ENCODE peak calls at places on chromosomes 7 and 10, in four cellular contexts. T is tibial artery, D is IMR-90, X is AG04450. U is an unnamed sample.

GRCh38 chr7:83882551-83882950 is 233.6 kb upstream of the SEMA3E start:
- DNase-seq in X (no peak), T (no peak), D (no peak), U (no peak)

GRCh38 chr10:105068497-105068896 is 427.4 kb downstream of the SORCS3 start:
- DNase-seq in T (no peak), D (no peak), X (no peak), U (no peak)

GRCh38 chr10:73591578-73591902 is 398 bp upstream of the USP54 start:
- DNase-seq in X (no peak), D (no peak), T (no peak), U (no peak)

GRCh38 chr10:12051241-12051640 is 8.6 kb upstream of the UPF2 start:
- DNase-seq in D (no peak), T (no peak), X (no peak), U (no peak)

GRCh38 chr10:97434055-97434454 is 8.1 kb downstream of the PGAM1 start:
- DNase-seq in D (no peak), X (no peak), T (no peak), U (no peak)

GRCh38 chr10:89165923-89166322 is 41.2 kb downstream of the CH25H start:
- DNase-seq in X (no peak), T (no peak), D (peak), U (no peak)

GRCh38 chr10:32962541-32962940 is 4.5 kb upstream of the ITGB1 start:
- DNase-seq in X (no peak), T (no peak), D (no peak), U (no peak)

GRCh38 chr7:31204066-31204465 is 136.5 kb downstream of the NEUROD6 start:
- DNase-seq in X (no peak), T (no peak), D (no peak), U (no peak)

GRCh38 chr7:1232623-1233327 is at the start of gene UNCX:
- DNase-seq in T (no peak), X (no peak), D (no peak), U (peak)

GRCh38 chr10:107442035-107442505 is 277.6 kb upstream of the SORCS1 start:
- DNase-seq in T (no peak), D (peak), X (no peak), U (no peak)

GRCh38 chr10:96288151-96288621 is 16.0 kb upstream of the DNTT start:
- DNase-seq in D (no peak), X (no peak), T (no peak), U (no peak)

GRCh38 chr7:135888740-135889139 is 88.4 kb downstream of the MTPN start:
- DNase-seq in D (no peak), X (no peak), T (no peak), U (no peak)

GRCh38 chr7:128778946-128779345 is 3.4 kb upstream of the OPN1SW start:
- DNase-seq in T (no peak), X (no peak), D (no peak), U (no peak)

GRCh38 chr7:51350195-51350896 is 33.7 kb upstream of the COBL start:
- DNase-seq in X (no peak), T (no peak), D (no peak), U (no peak)

GRCh38 chr10:103584216-103585010 is 90.9 kb downstream of the NEURL1 start:
- DNase-seq in X (no peak), D (no peak), T (no peak), U (no peak)

GRCh38 chr7:48041665-48041995 is 6.3 kb downstream of the C7orf57 start:
- DNase-seq in X (no peak), T (no peak), D (peak), U (no peak)

GRCh38 chr10:35059486-35059885 is 30.7 kb downstream of the CUL2 start:
- DNase-seq in X (no peak), T (no peak), D (peak), U (no peak)

GRCh38 chr10:27457261-27457945 is 46.7 kb upstream of the RAB18 start:
- DNase-seq in T (no peak), D (no peak), X (no peak), U (no peak)

GRCh38 chr7:137592232-137592896 is 248.8 kb upstream of the PTN start:
- DNase-seq in D (peak), X (peak), T (no peak), U (peak)

GRCh38 chr10:34967411-34967880 is 122.7 kb downstream of the CUL2 start:
- DNase-seq in X (no peak), T (peak), D (peak), U (no peak)

GRCh38 chr10:35007858-35008301 is 82.3 kb downstream of the CUL2 start:
- DNase-seq in X (no peak), T (no peak), D (peak), U (no peak)

GRCh38 chr10:72087392-72087968 is 871 bp downstream of the SPOCK2 start:
- DNase-seq in T (no peak), D (no peak), X (no peak), U (peak)

GRCh38 chr7:143884978-143885559 is 16.9 kb downstream of the TCAF1 start:
- DNase-seq in D (peak), T (no peak), X (no peak), U (peak)

GRCh38 chr10:117684673-117685211 is 142.2 kb downstream of the EMX2 start:
- DNase-seq in D (no peak), X (no peak), T (peak), U (peak)

GRCh38 chr7:19112290-19113000 is 5.0 kb downstream of the TWIST1 start:
- DNase-seq in X (no peak), D (peak), T (no peak), U (no peak)

GRCh38 chr10:98921381-98921780 is 314.3 kb downstream of the HPSE2 start:
- DNase-seq in D (no peak), T (no peak), X (no peak), U (no peak)

GRCh38 chr7:108402865-108403264 is 53.4 kb downstream of the NRCAM start:
- DNase-seq in T (no peak), X (no peak), D (no peak), U (no peak)

GRCh38 chr7:27163776-27164380 is 1.5 kb downstream of the HOXA9 start:
- DNase-seq in D (no peak), T (peak), X (no peak), U (peak)

GRCh38 chr10:101995451-101996063 is 60.4 kb downstream of the ARMH3 start:
- DNase-seq in D (peak), X (no peak), T (no peak), U (no peak)

GRCh38 chr10:57338823-57339558 is 928.7 kb downstream of the IPMK start:
- DNase-seq in X (no peak), T (no peak), D (peak), U (no peak)

GRCh38 chr7:47518827-47519226 is 63.1 kb downstream of the TNS3 start:
- DNase-seq in T (peak), X (no peak), D (peak), U (no peak)

GRCh38 chr10:26446258-26446657 is 8.1 kb downstream of the APBB1IP start:
- DNase-seq in X (no peak), D (no peak), T (no peak), U (no peak)
- TF ChIP-seq CTCF in X (no peak), D (no peak), T (no peak), U (no peak)

GRCh38 chr7:82050792-82051191 is 280.9 kb upstream of the HGF start:
- DNase-seq in X (no peak), D (peak), T (no peak), U (no peak)

GRCh38 chr7:82053453-82054032 is 283.7 kb upstream of the HGF start:
- DNase-seq in T (no peak), X (no peak), D (peak), U (no peak)

GRCh38 chr7:82050134-82050533 is 280.3 kb upstream of the HGF start:
- DNase-seq in T (no peak), D (peak), X (peak), U (no peak)

GRCh38 chr7:82049442-82049841 is 279.6 kb upstream of the HGF start:
- DNase-seq in D (peak), T (no peak), X (no peak), U (no peak)

DNA sequence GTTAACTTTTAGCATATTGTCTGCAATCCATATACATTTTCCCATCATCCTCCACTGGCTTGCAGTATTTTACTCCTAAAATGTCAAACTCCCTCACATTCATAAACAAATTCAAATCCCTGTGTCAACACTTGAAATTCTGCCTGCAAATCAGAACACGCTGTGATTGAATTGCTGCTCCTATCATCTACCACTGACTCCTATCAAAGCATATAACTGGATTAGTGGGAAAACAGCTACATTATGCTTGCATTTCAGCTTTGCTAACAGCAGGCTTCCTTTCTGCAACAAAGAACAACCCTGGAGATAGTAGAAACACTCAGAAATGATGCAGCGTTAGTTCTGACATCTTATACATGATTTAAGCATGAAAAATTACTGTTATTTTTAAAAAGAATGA is 281.8 kb upstream of the HGF start:
- DNase-seq in D (no peak), X (no peak), T (no peak), U (no peak)
- TF ChIP-seq CTCF in D (no peak), X (no peak), T (no peak), U (no peak)

DNA sequence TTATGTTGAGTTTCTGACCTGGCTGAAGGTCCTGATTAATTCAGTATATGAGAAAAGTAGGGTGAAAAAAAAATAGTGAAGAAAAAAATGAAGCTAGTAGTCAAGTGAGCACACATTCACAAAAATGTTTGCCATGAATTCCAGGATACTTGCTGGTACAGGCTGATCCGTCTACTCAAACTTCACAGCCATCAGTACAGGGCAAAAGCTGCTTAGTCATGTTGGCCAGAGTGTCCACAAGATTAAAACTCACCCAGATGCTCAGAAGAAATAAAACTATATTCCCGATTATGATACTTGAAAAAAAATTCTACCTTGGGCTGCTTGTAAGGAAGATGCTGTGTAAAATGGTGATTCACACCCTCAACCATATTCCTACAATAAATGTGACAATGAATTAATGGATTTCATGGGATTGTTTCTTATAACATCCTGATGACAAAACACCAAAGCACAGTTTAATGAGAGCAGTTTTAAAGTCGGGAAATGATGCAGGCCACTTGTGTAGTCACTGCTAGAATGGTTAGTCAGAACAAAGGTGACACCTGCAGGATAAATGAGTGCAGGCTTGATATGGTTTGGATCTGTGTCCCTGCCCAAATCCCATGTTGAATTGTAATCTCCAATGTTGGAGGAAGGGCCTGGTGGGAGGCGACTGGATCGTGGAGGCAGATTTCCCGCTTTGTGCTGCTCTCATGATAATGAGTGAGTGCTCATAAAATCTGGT is 49.2 kb upstream of the ANKRD1 start:
- DNase-seq in X (peak), D (peak), T (no peak), U (no peak)
- TF ChIP-seq CTCF in X (no peak), D (no peak), T (peak), U (no peak)

GRCh38 chr7:134432296-134433152 is 26.4 kb downstream of the AKR1B1 start:
- DNase-seq in T (peak), X (peak), D (peak), U (peak)
- TF ChIP-seq CTCF in T (peak), X (peak), D (peak), U (peak)

DNA sequence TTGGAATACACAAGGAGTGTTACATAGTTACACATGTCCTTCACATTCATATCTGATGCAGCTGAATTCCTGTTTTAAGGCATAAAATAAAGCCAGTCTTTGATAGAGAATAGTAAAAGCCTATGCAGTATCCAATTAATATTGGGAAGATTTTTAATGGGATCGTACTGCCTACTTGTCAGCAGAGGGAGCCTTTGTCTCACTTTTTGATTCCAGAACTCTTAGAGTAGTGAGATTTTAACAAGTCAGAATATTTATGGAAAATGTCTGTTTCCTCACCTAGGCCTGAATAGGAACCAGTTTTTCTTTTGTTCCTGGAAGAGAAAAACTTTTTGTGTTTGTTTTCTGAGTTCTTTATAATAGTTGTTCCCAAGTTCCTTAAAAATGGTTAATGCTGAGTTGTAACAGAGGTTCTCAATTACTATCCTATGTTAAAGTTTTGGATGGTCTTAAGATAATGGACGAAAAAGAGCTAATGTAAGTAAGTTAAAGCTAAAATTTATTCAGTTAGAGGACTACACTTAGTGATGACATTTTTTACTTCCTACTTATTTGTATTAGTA is 114.0 kb downstream of the BBS9 start:
- DNase-seq in D (peak), T (no peak), X (peak), U (no peak)
- TF ChIP-seq CTCF in D (peak), T (peak), X (peak), U (peak)

DNA sequence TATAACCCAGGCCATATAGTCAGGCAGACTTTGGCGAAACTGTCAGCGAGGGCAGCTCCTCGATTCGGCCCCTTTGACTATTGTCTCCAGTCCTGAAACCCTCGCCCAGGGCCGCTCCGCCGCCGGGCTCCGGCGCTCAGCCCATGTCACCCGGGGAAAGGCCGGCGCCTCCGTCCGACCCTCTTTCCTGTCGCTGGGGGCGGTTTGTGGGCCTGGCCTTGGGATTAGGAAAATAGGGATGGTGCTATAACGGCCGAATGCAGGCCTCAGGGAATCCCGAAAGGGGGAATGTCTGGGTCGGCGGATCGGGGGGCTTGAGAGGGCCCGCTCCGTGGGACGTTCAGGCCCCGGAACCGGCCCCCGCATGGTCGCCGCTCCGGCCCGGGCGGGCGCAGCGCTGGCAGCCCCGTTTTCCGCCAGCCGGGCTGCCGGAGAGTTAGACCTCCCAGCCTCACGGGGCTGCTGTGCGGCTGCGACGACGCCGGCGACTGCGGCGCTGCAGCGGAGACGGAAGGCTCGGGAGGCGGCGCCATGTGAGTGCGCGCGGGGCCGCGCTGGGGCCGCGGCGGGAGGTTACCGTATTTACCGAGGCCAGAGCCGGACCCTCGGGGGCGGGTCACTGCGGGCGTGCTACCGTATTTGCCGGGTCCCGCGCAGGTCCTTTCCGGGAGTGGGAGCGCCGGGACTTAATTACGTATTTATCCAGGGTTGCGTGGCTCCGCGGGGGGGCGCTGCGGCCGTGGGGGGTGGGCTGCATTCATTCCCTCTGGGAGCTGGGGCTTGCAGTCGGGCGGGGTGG is 25.9 kb downstream of the ZNF775 start:
- DNase-seq in X (peak), T (peak), D (peak), U (peak)
- TF ChIP-seq CTCF in X (no peak), T (no peak), D (peak), U (no peak)

GRCh38 chr10:59290448-59290847 is 71.9 kb downstream of the FAM13C start:
- DNase-seq in X (no peak), D (no peak), T (no peak), U (no peak)
- TF ChIP-seq CTCF in X (no peak), D (no peak), T (no peak), U (no peak)

GRCh38 chr7:16114633-16115032 is 306.7 kb downstream of the CRPPA start:
- DNase-seq in D (peak), X (peak), T (no peak), U (no peak)
- TF ChIP-seq CTCF in D (peak), X (peak), T (peak), U (no peak)

DNA sequence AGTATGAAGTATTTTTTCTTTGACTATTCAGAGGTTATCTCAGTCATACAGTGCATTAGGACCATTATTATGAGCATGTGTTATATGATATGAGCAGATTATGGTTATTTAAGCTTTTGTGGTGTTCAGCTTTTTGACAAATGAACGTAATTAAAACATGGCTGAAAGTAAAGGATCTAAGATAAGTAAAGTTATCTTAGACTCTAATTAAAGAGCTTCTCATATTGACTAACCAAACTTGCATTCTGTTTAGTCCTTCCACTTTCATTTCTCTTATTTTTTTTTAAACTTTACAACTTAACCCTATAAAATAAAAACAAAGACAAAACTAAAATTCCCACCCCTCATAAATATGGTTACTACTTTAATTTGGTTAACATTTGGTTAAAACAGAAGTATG is 6.9 kb upstream of the GPR85 start:
- DNase-seq in D (no peak), X (no peak), T (no peak), U (no peak)
- TF ChIP-seq CTCF in D (no peak), X (no peak), T (no peak), U (no peak)

U was measured in glutamatergic neuron.